ENCODE peak calls at places on chromosomes 11 and 22, in ten cellular contexts. L is GM12865; P is HTR-8/SVneo; T is NCI-H146; A is nephron progenitor cell; J is CD8-positive, alpha-beta T cell; W is midbrain; X is COR-L47; U is stimulated activated CD4-positive, alpha-beta T cell treated with anti-CD3 and anti-CD28 coated beads, Interleukin-4, amount 100 ng/mL, for 24 hours; B is activated CD8-positive, alpha-beta memory T cell treated with anti-CD3 and anti-CD28 coated beads for 24 hours. C is an unnamed sample.

GRCh38 chr11:95715777-95716241 is 73.8 kb downstream of the FAM76B start:
- DNase-seq in L (peak), P (no peak), T (no peak), A (no peak), J (no peak), W (peak), X (no peak), U (peak), B (peak), C (no peak)

GRCh38 chr11:20110908-20111669 is 49.2 kb downstream of the DBX1 start:
- DNase-seq in L (peak), P (peak), T (peak), A (peak), J (no peak), W (no peak), X (peak), U (peak), B (peak), C (peak)

GRCh38 chr22:23069502-23070357 is 589 bp upstream of the GNAZ start:
- DNase-seq in L (peak), P (peak), T (peak), A (peak), J (peak), W (peak), X (peak), U (peak), B (peak), C (peak)

GRCh38 chr11:130706572-130706971 is 209.7 kb downstream of the SNX19 start:
- DNase-seq in L (no peak), P (no peak), T (no peak), A (no peak), J (no peak), W (no peak), X (no peak), U (no peak), B (no peak), C (no peak)

GRCh38 chr22:39607093-39607492 is 36.5 kb downstream of the CACNA1I start:
- DNase-seq in L (no peak), P (no peak), T (no peak), A (no peak), J (no peak), W (no peak), X (no peak), U (no peak), B (no peak), C (no peak)

GRCh38 chr11:1873048-1873812 is 18.5 kb downstream of the PRR33 start:
- DNase-seq in L (no peak), P (no peak), T (no peak), A (peak), J (no peak), W (no peak), X (no peak), U (no peak), B (no peak), C (no peak)

GRCh38 chr11:75813622-75814039 is 1.4 kb upstream of the UVRAG start:
- DNase-seq in L (no peak), P (no peak), T (peak), A (no peak), J (no peak), W (no peak), X (no peak), U (no peak), B (no peak), C (no peak)

GRCh38 chr11:79902493-79902892 is 461.7 kb upstream of the TENM4 start:
- DNase-seq in L (no peak), P (no peak), T (no peak), A (no peak), J (no peak), W (no peak), X (no peak), U (no peak), B (no peak), C (no peak)

GRCh38 chr22:31241200-31241599 is 29.1 kb downstream of the LIMK2 start:
- DNase-seq in L (no peak), P (no peak), T (no peak), A (no peak), J (no peak), W (no peak), X (no peak), U (no peak), B (no peak), C (no peak)

GRCh38 chr22:28977481-28977971 is 84.1 kb downstream of the C22orf31 start:
- DNase-seq in L (no peak), P (no peak), T (no peak), A (no peak), J (no peak), W (no peak), X (no peak), U (no peak), B (no peak), C (no peak)

C was measured in prostate gland.